ENCODE peak calls at places on chromosomes 7 and 10, in six cellular contexts. S, P, K, Q, Y and L are unnamed samples.

GRCh38 chr10:49081532-49082275 is 33.6 kb downstream of the VSTM4 start:
- DNase-seq in Y (no peak), S (no peak), Q (no peak), K (peak), P (no peak), L (no peak)

GRCh38 chr10:89644967-89645741 is at the start of gene PANK1:
- DNase-seq in Q (peak), Y (peak), S (peak), K (peak), P (peak), L (peak)

GRCh38 chr7:27482219-27482618 is 180.5 kb downstream of the HIBADH start:
- DNase-seq in P (no peak), K (no peak), Q (no peak), Y (no peak), S (no peak), L (no peak)

GRCh38 chr7:43877968-43878864 is 8.9 kb upstream of the MRPS24 start:
- DNase-seq in S (no peak), Y (no peak), P (no peak), Q (no peak), K (no peak), L (no peak)

GRCh38 chr7:88306590-88307048 is at the start of gene STEAP4:
- DNase-seq in Y (peak), S (no peak), K (peak), Q (peak), P (peak), L (peak)

GRCh38 chr7:112204776-112205347 is 1.3 kb downstream of the DOCK4 start:
- DNase-seq in P (no peak), S (no peak), Q (no peak), Y (peak), K (no peak), L (peak)

GRCh38 chr10:97463363-97464132 is 17.6 kb downstream of the ZDHHC16 start:
- DNase-seq in S (peak), P (peak), Y (peak), Q (peak), K (peak), L (peak)

GRCh38 chr7:82755705-82756551 is 312.4 kb upstream of the CACNA2D1 start:
- DNase-seq in S (no peak), Q (peak), Y (peak), P (peak), K (no peak), L (peak)

GRCh38 chr7:158443014-158443687 is 144.5 kb downstream of the PTPRN2 start:
- DNase-seq in K (no peak), S (no peak), Q (no peak), Y (no peak), P (no peak), L (no peak)